ENCODE peak calls at places on chromosomes 12 and 14, in seven cellular contexts. D is amniotic stem cell; L is activated CD8-positive, alpha-beta memory T cell treated with anti-CD3 and anti-CD28 coated beads, Interleukin-2, amount 50 U/mL, for 4 hours; A is kidney glomerular epithelial cell; S is germinal center; M is activated CD4-positive, CD25-positive, alpha-beta regulatory T cell treated with anti-CD3 and anti-CD28 coated beads, Interleukin-2, amount 50 U/mL, for 16 hours; B is substantia nigra. N is an unnamed sample.

GRCh38 chr14:63155511-63156189 is 48.6 kb upstream of the RHOJ start:
- DNase-seq in M (no peak), A (no peak), B (no peak), L (no peak), S (no peak), D (peak; percentile 36), N (peak; percentile 63)

GRCh38 chr12:4116251-4117111 is 157.1 kb upstream of the CCND2 start:
- DNase-seq in A (peak; percentile 4), D (peak; percentile 27), S (no peak), L (no peak), M (no peak), B (no peak), N (peak; percentile 79)

GRCh38 chr12:101804409-101804808 is 26.4 kb downstream of the GNPTAB start:
- DNase-seq in A (no peak), M (no peak), L (no peak), D (no peak), B (no peak), S (no peak), N (no peak)

GRCh38 chr14:101534198-101534597 is 27.1 kb upstream of the DIO3 start:
- DNase-seq in A (no peak), D (no peak), S (no peak), M (no peak), L (no peak), B (no peak), N (no peak)

GRCh38 chr14:101963052-101963451 is 1.3 kb upstream of the DYNC1H1 start:
- DNase-seq in L (no peak), S (no peak), B (no peak), M (no peak), D (no peak), A (no peak), N (no peak)

GRCh38 chr14:101134161-101134631 is 230.7 kb upstream of the RTL1 start:
- DNase-seq in M (no peak), D (no peak), B (no peak), L (no peak), A (no peak), S (no peak), N (no peak)

GRCh38 chr14:34013714-34014055 is 62.8 kb upstream of the EGLN3 start:
- DNase-seq in M (no peak), D (no peak), L (no peak), A (no peak), S (no peak), B (no peak), N (no peak)

GRCh38 chr14:50397461-50398196 is 948 bp upstream of the CDKL1 start:
- DNase-seq in S (no peak), D (no peak), M (no peak), A (no peak), B (peak; percentile 4), L (no peak), N (peak; percentile 36)

GRCh38 chr12:117854339-117855012 is 114.3 kb downstream of the KSR2 start:
- DNase-seq in L (peak; percentile 19), M (no peak), B (peak; percentile 17), D (no peak), A (peak; percentile 30), S (peak; percentile 40), N (peak; percentile 70)

N was measured in lung microvascular endothelial cell.